ENCODE peak calls at places on chromosomes 12 and 14, in nine cellular contexts. X is PC-3, U is lung, S is astrocyte of the cerebellum, Q is bronchial epithelial cell, R is psoas muscle, M is Calu3, Z is heart left ventricle, A is stomach. T is an unnamed sample.
A peak's percentile ranks its signal among the peaks of the same experiment; 100 is the strongest.

GRCh38 chr14:59582845-59583509 is 6.4 kb upstream of the CCDC175 start:
- DNase-seq in X (no peak), U (no peak), S (no peak), Q (no peak), R (no peak), M (no peak), Z (no peak), A (no peak), T (no peak)

GRCh38 chr12:9741726-9742125 is 8.8 kb upstream of the CLECL1 start:
- DNase-seq in X (no peak), U (no peak), S (no peak), Q (no peak), R (no peak), M (no peak), Z (no peak), A (peak; percentile 43), T (no peak)

GRCh38 chr14:71855399-71856036 is 76.7 kb upstream of the RGS6 start:
- DNase-seq in X (peak; percentile 89), U (peak; percentile 75), S (peak; percentile 44), Q (peak; percentile 60), R (peak; percentile 68), M (peak; percentile 86), Z (peak; percentile 67), A (peak; percentile 41), T (peak; percentile 50)

GRCh38 chr12:52681551-52682380 is 1.6 kb upstream of the KRT1 start:
- DNase-seq in X (no peak), U (no peak), S (no peak), Q (no peak), R (no peak), M (no peak), Z (no peak), A (no peak), T (no peak)

GRCh38 chr12:8687846-8688601 is 9.8 kb upstream of the RIMKLB start:
- DNase-seq in X (peak; percentile 11), U (peak; percentile 56), S (peak; percentile 91), Q (peak; percentile 84), R (no peak), M (peak; percentile 44), Z (no peak), A (no peak), T (peak; percentile 54)

GRCh38 chr14:68569546-68569908 is 223.3 kb downstream of the ZFP36L1 start:
- DNase-seq in X (no peak), U (no peak), S (no peak), Q (no peak), R (no peak), M (no peak), Z (no peak), A (no peak), T (no peak)

GRCh38 chr12:89538902-89539301 is 13.1 kb upstream of the POC1B start:
- DNase-seq in X (no peak), U (no peak), S (no peak), Q (no peak), R (no peak), M (no peak), Z (no peak), A (no peak), T (no peak)

GRCh38 chr14:27390130-27390529 is 792.3 kb upstream of the NOVA1 start:
- DNase-seq in X (no peak), U (no peak), S (no peak), Q (no peak), R (no peak), M (no peak), Z (no peak), A (no peak), T (no peak)

GRCh38 chr12:102300824-102301461 is 103.3 kb upstream of the PMCH start:
- DNase-seq in X (peak; percentile 35), U (no peak), S (no peak), Q (peak; percentile 80), R (no peak), M (peak; percentile 38), Z (no peak), A (no peak), T (no peak)

GRCh38 chr14:69036757-69037506 is 57.8 kb upstream of the ACTN1 start:
- DNase-seq in X (no peak), U (no peak), S (no peak), Q (no peak), R (no peak), M (no peak), Z (no peak), A (no peak), T (no peak)

GRCh38 chr12:52063986-52064649 is 5.7 kb upstream of the ATG101 start:
- DNase-seq in X (peak; percentile 18), U (no peak), S (no peak), Q (peak; percentile 28), R (peak; percentile 89), M (no peak), Z (peak; percentile 79), A (no peak), T (no peak)

GRCh38 chr14:91354221-91354916 is 63.3 kb downstream of the CCDC88C start:
- DNase-seq in X (no peak), U (no peak), S (peak; percentile 4), Q (no peak), R (peak; percentile 6), M (no peak), Z (no peak), A (no peak), T (no peak)

GRCh38 chr12:3795800-3796133 is 42.9 kb upstream of the CRACR2A start:
- DNase-seq in X (no peak), U (no peak), S (no peak), Q (no peak), R (no peak), M (no peak), Z (no peak), A (no peak), T (no peak)

GRCh38 chr12:3792623-3793288 is 39.8 kb upstream of the CRACR2A start:
- DNase-seq in X (no peak), U (no peak), S (no peak), Q (no peak), R (no peak), M (no peak), Z (no peak), A (no peak), T (no peak)

GRCh38 chr12:3795096-3795799 is 42.3 kb upstream of the CRACR2A start:
- DNase-seq in X (no peak), U (no peak), S (no peak), Q (no peak), R (no peak), M (no peak), Z (no peak), A (no peak), T (no peak)

GRCh38 chr12:3802721-3803120 is 49.8 kb upstream of the CRACR2A start:
- DNase-seq in X (no peak), U (no peak), S (no peak), Q (peak; percentile 3), R (no peak), M (no peak), Z (no peak), A (no peak), T (no peak)

DNA sequence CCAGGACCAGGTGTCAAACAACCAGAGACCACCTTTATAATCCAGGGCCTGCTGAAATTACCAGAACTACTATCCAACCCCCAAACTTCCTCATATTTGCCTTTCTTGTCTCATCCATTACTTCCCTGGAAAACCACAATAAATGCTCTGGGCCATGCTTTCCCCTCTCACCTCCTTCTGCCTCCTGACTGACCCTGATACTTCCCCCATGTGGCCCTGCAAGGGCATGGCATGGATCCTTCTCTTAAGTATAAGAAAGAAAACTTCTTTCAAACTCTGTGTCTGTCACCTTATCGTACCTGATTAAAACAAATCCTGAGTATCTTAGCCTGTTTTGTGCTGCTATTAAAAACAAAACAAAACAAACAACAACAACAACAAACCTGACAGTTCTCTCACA is 44.7 kb upstream of the CRACR2A start:
- DNase-seq in X (peak; percentile 29), U (no peak), S (no peak), Q (no peak), R (no peak), M (peak; percentile 7), Z (no peak), A (no peak), T (no peak)
- TF ChIP-seq CTCF in X (peak; percentile 43), U (no peak), S (peak; percentile 12), Q (no peak), R (no peak), M (no peak), Z (no peak), A (no peak), T (no peak)

GRCh38 chr14:88550078-88550477 is 4.7 kb downstream of the PTPN21 start:
- DNase-seq in X (no peak), U (no peak), S (no peak), Q (no peak), R (no peak), M (no peak), Z (no peak), A (no peak), T (no peak)

GRCh38 chr14:88552859-88553258 is 1.9 kb downstream of the PTPN21 start:
- DNase-seq in X (no peak), U (no peak), S (no peak), Q (no peak), R (no peak), M (no peak), Z (no peak), A (no peak), T (no peak)

GRCh38 chr14:88553886-88554457 is 835 bp downstream of the PTPN21 start:
- DNase-seq in X (peak; percentile 36), U (no peak), S (no peak), Q (peak; percentile 16), R (no peak), M (no peak), Z (no peak), A (no peak), T (no peak)

GRCh38 chr14:88551936-88552565 is 2.8 kb downstream of the PTPN21 start:
- DNase-seq in X (peak; percentile 20), U (no peak), S (no peak), Q (no peak), R (peak; percentile 56), M (peak; percentile 6), Z (peak; percentile 42), A (no peak), T (no peak)

GRCh38 chr14:88551094-88551870 is 3.5 kb downstream of the PTPN21 start:
- DNase-seq in X (peak; percentile 90), U (peak; percentile 81), S (peak; percentile 60), Q (peak; percentile 49), R (peak; percentile 90), M (peak; percentile 88), Z (peak; percentile 82), A (peak; percentile 85), T (peak; percentile 38)
- TF ChIP-seq CTCF in X (peak; percentile 41), U (no peak), S (peak; percentile 33), Q (peak; percentile 46), R (no peak), M (peak; percentile 41), Z (peak; percentile 24), A (no peak), T (no peak)

DNA sequence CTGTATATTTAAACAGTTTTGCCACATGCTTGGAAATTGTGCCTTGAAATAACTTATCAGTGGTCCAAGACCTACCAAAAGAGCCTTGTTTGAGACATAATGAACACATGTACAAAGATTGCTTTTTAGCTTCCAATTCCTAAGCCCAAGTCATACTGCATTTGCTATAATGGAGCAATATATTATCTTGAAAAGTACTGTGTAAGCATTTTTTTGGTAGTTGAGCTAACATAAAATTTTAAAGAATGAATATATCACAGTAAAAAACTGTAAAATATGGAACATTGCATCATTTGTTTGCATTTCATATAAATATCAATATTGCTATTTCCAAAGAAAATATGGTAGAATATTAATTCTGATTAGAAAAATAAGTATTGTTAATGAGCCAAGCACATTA is 28.8 kb upstream of the HMGA2 start:
- DNase-seq in X (no peak), U (no peak), S (no peak), Q (no peak), R (no peak), M (no peak), Z (no peak), A (no peak), T (no peak)
- TF ChIP-seq CTCF in X (no peak), U (no peak), S (no peak), Q (no peak), R (no peak), M (no peak), Z (no peak), A (no peak), T (no peak)

GRCh38 chr14:65718629-65719028 is 306.1 kb downstream of the FUT8 start:
- DNase-seq in X (no peak), U (no peak), S (no peak), Q (no peak), R (no peak), M (no peak), Z (no peak), A (no peak), T (no peak)
- TF ChIP-seq CTCF in X (no peak), U (no peak), S (no peak), Q (no peak), R (no peak), M (no peak), Z (no peak), A (no peak), T (no peak)

T was measured in mesothelial cell of epicardium.